ENCODE peak calls at places on chromosomes 3 and 15, in five cellular contexts. H, N, I, S and L are unnamed samples.

GRCh38 chr3:104519068-104519467 is 847.6 kb upstream of the ALCAM start:
- DNase-seq in N (no peak), H (no peak), I (no peak), S (no peak), L (no peak)

GRCh38 chr3:140143670-140144069 is 208.7 kb downstream of the CLSTN2 start:
- DNase-seq in S (no peak), I (no peak), H (no peak), N (no peak), L (no peak)

GRCh38 chr3:196585044-196585757 is 16.7 kb downstream of the FBXO45 start:
- DNase-seq in N (no peak), H (no peak), I (no peak), S (no peak), L (no peak)

GRCh38 chr3:120802916-120803315 is 60.4 kb downstream of the GTF2E1 start:
- DNase-seq in H (no peak), N (no peak), I (no peak), S (no peak), L (no peak)

GRCh38 chr15:29092376-29093064 is 177.1 kb downstream of the NSMCE3 start:
- DNase-seq in I (no peak), N (no peak), H (no peak), S (no peak), L (no peak)

GRCh38 chr3:29914861-29915524 is 634.1 kb downstream of the RBMS3 start:
- DNase-seq in N (no peak), I (no peak), S (no peak), H (peak; percentile 91), L (no peak)

GRCh38 chr3:64687781-64688515 is at the start of gene ADAMTS9:
- DNase-seq in H (peak; percentile 54), N (no peak), I (no peak), S (peak; percentile 73), L (peak; percentile 21)

GRCh38 chr15:43052860-43053259 is 53.0 kb downstream of the UBR1 start:
- DNase-seq in H (no peak), I (no peak), N (no peak), S (no peak), L (no peak)

GRCh38 chr3:105598047-105598796 is 231.5 kb downstream of the ALCAM start:
- DNase-seq in I (no peak), N (no peak), S (no peak), H (peak; percentile 89), L (no peak)

GRCh38 chr3:38111696-38112377 is 25.1 kb downstream of the ACAA1 start:
- DNase-seq in S (no peak), I (no peak), H (no peak), N (no peak), L (no peak)

GRCh38 chr15:33908396-33908795 is 59.9 kb upstream of the CHRM5 start:
- DNase-seq in N (no peak), H (peak; percentile 78), S (no peak), I (no peak), L (no peak)

GRCh38 chr15:63202858-63203257 is 13.5 kb downstream of the RAB8B start:
- DNase-seq in N (no peak), S (no peak), H (no peak), I (no peak), L (no peak)

GRCh38 chr3:190854062-190854461 is 8.4 kb downstream of the GMNC start:
- DNase-seq in I (no peak), S (no peak), N (no peak), H (no peak), L (no peak)

GRCh38 chr3:78604328-78604727 is 1163.5 kb downstream of the ROBO1 start:
- DNase-seq in I (no peak), H (peak; percentile 89), N (no peak), S (no peak), L (no peak)

GRCh38 chr3:133040696-133041523 is 2.7 kb downstream of the TMEM108 start:
- DNase-seq in I (no peak), S (peak; percentile 70), H (peak; percentile 61), N (no peak), L (peak; percentile 85)

GRCh38 chr3:104460477-104461406 is 906.0 kb upstream of the ALCAM start:
- DNase-seq in I (no peak), S (no peak), H (peak; percentile 30), N (no peak), L (no peak)

GRCh38 chr15:77036537-77037474 is 34.1 kb downstream of the TSPAN3 start:
- DNase-seq in N (no peak), H (no peak), S (peak; percentile 17), I (no peak), L (no peak)

GRCh38 chr3:5019411-5020261 is 40.4 kb downstream of the BHLHE40 start:
- DNase-seq in H (peak; percentile 42), I (peak; percentile 53), N (peak; percentile 57), S (peak; percentile 54), L (no peak)

GRCh38 chr3:13557417-13557816 is 8.5 kb downstream of the FBLN2 start:
- DNase-seq in S (no peak), N (no peak), I (no peak), H (no peak), L (no peak)

GRCh38 chr3:14016900-14017475 is 107.7 kb downstream of the CHCHD4 start:
- DNase-seq in H (no peak), S (peak; percentile 57), I (no peak), N (no peak), L (no peak)

GRCh38 chr3:125080077-125080476 is 24.3 kb upstream of the HEG1 start:
- DNase-seq in N (no peak), S (no peak), H (no peak), I (no peak), L (no peak)

GRCh38 chr15:36313021-36313420 is 266.4 kb upstream of the CDIN1 start:
- DNase-seq in S (no peak), I (no peak), H (peak; percentile 54), N (no peak), L (no peak)

GRCh38 chr3:127456471-127457093 is 134.0 kb downstream of the TPRA1 start:
- DNase-seq in H (peak; percentile 69), S (no peak), I (no peak), N (no peak), L (peak; percentile 69)

GRCh38 chr3:114714237-114714636 is 420.4 kb downstream of the TIGIT start:
- DNase-seq in I (no peak), H (no peak), S (no peak), N (no peak), L (peak; percentile 59)

GRCh38 chr3:189827108-189827507 is 195.9 kb downstream of the TP63 start:
- DNase-seq in S (no peak), I (no peak), N (no peak), H (no peak), L (no peak)

GRCh38 chr3:11154036-11154952 is at the start of gene HRH1:
- DNase-seq in I (no peak), S (peak; percentile 21), H (no peak), N (no peak), L (no peak)

GRCh38 chr3:54970895-54971294 is 43.0 kb upstream of the LRTM1 start:
- DNase-seq in H (peak; percentile 72), N (no peak), I (no peak), S (no peak), L (no peak)

GRCh38 chr3:71987089-71987735 is 202.3 kb upstream of the PROK2 start:
- DNase-seq in I (no peak), N (no peak), H (peak; percentile 60), S (no peak), L (no peak)

GRCh38 chr3:102099913-102100312 is 250.6 kb downstream of the NFKBIZ start:
- DNase-seq in I (no peak), H (no peak), N (no peak), S (no peak), L (no peak)

GRCh38 chr3:3778641-3779270 is 20.5 kb upstream of the LRRN1 start:
- DNase-seq in I (no peak), S (no peak), N (no peak), H (no peak), L (no peak)

GRCh38 chr3:62926494-62926893 is 51.3 kb upstream of the CADPS start:
- DNase-seq in N (no peak), H (no peak), S (no peak), I (no peak), L (no peak)

GRCh38 chr3:191290311-191291025 is 38.7 kb upstream of the CCDC50 start:
- DNase-seq in I (no peak), H (peak; percentile 28), N (no peak), S (no peak), L (no peak)

GRCh38 chr15:67039349-67040075 is 25.9 kb upstream of the SMAD3 start:
- DNase-seq in H (no peak), S (no peak), I (no peak), N (no peak), L (no peak)

GRCh38 chr3:4394048-4394447 is 73.0 kb downstream of the SUMF1 start:
- DNase-seq in H (peak; percentile 35), I (no peak), N (no peak), S (no peak), L (no peak)

GRCh38 chr3:152071924-152072323 is 196.8 kb upstream of the MBNL1 start:
- DNase-seq in H (peak; percentile 73), N (no peak), S (no peak), I (no peak), L (no peak)

GRCh38 chr3:75329713-75330112 is 334.4 kb upstream of the FRG2C start:
- DNase-seq in H (no peak), I (no peak), N (no peak), S (no peak), L (no peak)

GRCh38 chr3:13762931-13763330 is 116.9 kb downstream of the WNT7A start:
- DNase-seq in S (no peak), I (no peak), H (no peak), N (no peak), L (no peak)

GRCh38 chr3:153072856-153073255 is 89.2 kb upstream of the RAP2B start:
- DNase-seq in N (no peak), I (no peak), S (no peak), H (no peak), L (no peak)

GRCh38 chr3:170211668-170212067 is 10.6 kb upstream of the PRKCI start:
- DNase-seq in S (no peak), H (no peak), I (no peak), N (no peak), L (no peak)